ENCODE peak calls at places on chromosomes 5 and 9, in four cellular contexts. T, O, H and Q are unnamed samples.

GRCh38 chr9:107750741-107751521 is 261.4 kb upstream of the KLF4 start:
- DNase-seq in T (peak), O (no peak), H (no peak), Q (no peak)

GRCh38 chr9:74642376-74642775 is 145.2 kb downstream of the RORB start:
- DNase-seq in T (no peak), O (no peak), H (no peak), Q (no peak)

GRCh38 chr5:134073404-134073803 is 41.1 kb upstream of the TCF7 start:
- DNase-seq in T (no peak), O (no peak), H (no peak), Q (no peak)

GRCh38 chr5:149605354-149605997 is 24.2 kb downstream of the ARHGEF37 start:
- DNase-seq in T (no peak), O (no peak), H (no peak), Q (no peak)

GRCh38 chr9:91407580-91408275 is 15.9 kb downstream of the NFIL3 start:
- DNase-seq in T (no peak), O (no peak), H (no peak), Q (no peak)

GRCh38 chr5:55914141-55914413 is 62.9 kb downstream of the IL31RA start:
- DNase-seq in T (no peak), O (no peak), H (no peak), Q (no peak)

GRCh38 chr5:113213551-113213971 is 221.2 kb downstream of the TSSK1B start:
- DNase-seq in T (no peak), O (no peak), H (no peak), Q (no peak)

GRCh38 chr5:134944630-134945029 is 23.1 kb upstream of the CATSPER3 start:
- DNase-seq in T (no peak), O (no peak), H (no peak), Q (no peak)

GRCh38 chr5:76641514-76642120 is 18.4 kb upstream of the F2RL2 start:
- DNase-seq in T (peak), O (peak), H (peak), Q (peak)

GRCh38 chr9:98280574-98280973 is 25.1 kb upstream of the TBC1D2 start:
- DNase-seq in T (no peak), O (no peak), H (no peak), Q (no peak)

GRCh38 chr9:137156567-137157375 is 13.1 kb downstream of the LRRC26 start:
- DNase-seq in T (no peak), O (peak), H (no peak), Q (peak)

DNA sequence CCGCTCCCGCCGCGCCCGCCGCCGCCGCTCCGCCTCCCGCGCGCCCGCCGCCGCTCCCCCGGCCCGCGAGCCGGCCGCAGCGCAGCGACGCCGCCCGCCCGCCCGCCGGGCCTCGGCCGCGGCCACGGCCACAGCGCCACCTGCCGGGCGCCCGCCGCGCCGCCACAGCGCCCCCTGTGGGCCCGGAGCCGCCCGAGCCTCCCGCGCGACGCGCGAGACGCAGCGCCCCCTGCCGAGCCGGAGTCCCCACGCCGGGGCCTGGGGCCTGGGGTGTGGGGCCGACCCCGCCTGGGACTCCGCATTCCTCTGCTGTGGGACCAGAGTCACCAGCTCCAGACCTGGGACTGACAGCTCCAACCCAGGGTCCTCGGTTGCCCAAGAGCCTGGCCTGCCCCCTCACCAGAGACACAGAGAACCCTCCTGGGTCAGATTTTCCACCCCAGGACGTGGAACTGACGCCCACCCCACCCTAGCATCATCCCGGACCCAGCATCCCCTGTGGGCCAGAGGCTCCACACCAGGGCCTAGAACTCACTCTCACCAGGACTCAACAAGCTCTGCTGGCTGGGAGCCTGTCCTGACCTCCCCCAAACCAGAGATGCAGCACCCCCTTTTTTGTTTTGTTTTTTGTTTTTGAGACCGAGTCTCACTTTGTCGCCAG is at the start of gene RAPGEF1:
- DNase-seq in T (no peak), O (peak), H (no peak), Q (peak)
- TF ChIP-seq CREM in T (no peak), O (peak), H (no peak), Q (no peak)

GRCh38 chr5:3099526-3099925 is 348.0 kb upstream of the IRX2 start:
- DNase-seq in T (no peak), O (no peak), H (no peak), Q (no peak)

GRCh38 chr5:3099954-3100353 is 348.5 kb upstream of the IRX2 start:
- DNase-seq in T (no peak), O (no peak), H (no peak), Q (no peak)

GRCh38 chr5:3101561-3101960 is 350.1 kb upstream of the IRX2 start:
- DNase-seq in T (no peak), O (no peak), H (no peak), Q (peak)

GRCh38 chr5:3100921-3101551 is 349.6 kb upstream of the IRX2 start:
- DNase-seq in T (no peak), O (no peak), H (no peak), Q (peak)

DNA sequence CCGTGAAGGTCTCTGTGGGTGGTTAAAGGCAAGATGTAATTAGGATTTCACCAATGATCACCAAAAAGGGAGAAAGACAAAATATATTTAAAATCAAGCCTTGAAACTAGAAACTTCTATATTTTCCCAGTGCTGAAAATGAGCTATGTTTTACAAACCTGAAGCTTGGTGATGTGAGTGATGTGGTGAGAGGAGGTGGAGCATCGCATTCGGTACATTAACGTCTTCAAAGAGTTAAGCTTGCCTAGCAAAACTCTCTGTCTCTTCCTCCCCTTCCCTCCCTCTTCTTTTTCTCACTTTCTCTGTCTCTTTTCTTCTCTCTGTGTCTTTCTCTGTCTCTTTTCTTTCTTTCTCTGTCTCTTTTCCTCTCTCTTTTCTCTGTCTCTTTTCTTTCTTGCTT is 347.3 kb upstream of the IRX2 start:
- DNase-seq in T (no peak), O (no peak), H (no peak), Q (no peak)
- TF ChIP-seq CREM in T (no peak), O (no peak), H (no peak), Q (no peak)

GRCh38 chr5:92472981-92473566 is 1090.0 kb upstream of the ARRDC3 start:
- DNase-seq in T (no peak), O (no peak), H (no peak), Q (no peak)
- TF ChIP-seq CREM in T (no peak), O (no peak), H (no peak), Q (no peak)

GRCh38 chr5:10577371-10578291 is 13.8 kb downstream of the ANKRD33B start:
- DNase-seq in T (no peak), O (peak), H (no peak), Q (no peak)
- TF ChIP-seq CREM in T (no peak), O (no peak), H (peak), Q (no peak)

GRCh38 chr9:7105095-7105494 is 347.3 kb downstream of the KDM4C start:
- DNase-seq in T (no peak), O (no peak), H (no peak), Q (no peak)

GRCh38 chr9:7097785-7098420 is 340.1 kb downstream of the KDM4C start:
- DNase-seq in T (no peak), O (no peak), H (no peak), Q (no peak)

GRCh38 chr9:7104625-7105024 is 346.9 kb downstream of the KDM4C start:
- DNase-seq in T (no peak), O (no peak), H (no peak), Q (no peak)

GRCh38 chr9:7108956-7109355 is 351.2 kb downstream of the KDM4C start:
- DNase-seq in T (no peak), O (no peak), H (no peak), Q (no peak)

GRCh38 chr9:7103382-7104170 is 345.8 kb downstream of the KDM4C start:
- DNase-seq in T (no peak), O (no peak), H (no peak), Q (no peak)
- TF ChIP-seq CREM in T (no peak), O (no peak), H (no peak), Q (no peak)

GRCh38 chr9:86601697-86602096 is 247.5 kb upstream of the TUT7 start:
- DNase-seq in T (no peak), O (no peak), H (no peak), Q (no peak)
- TF ChIP-seq CREM in T (no peak), O (no peak), H (no peak), Q (no peak)

DNA sequence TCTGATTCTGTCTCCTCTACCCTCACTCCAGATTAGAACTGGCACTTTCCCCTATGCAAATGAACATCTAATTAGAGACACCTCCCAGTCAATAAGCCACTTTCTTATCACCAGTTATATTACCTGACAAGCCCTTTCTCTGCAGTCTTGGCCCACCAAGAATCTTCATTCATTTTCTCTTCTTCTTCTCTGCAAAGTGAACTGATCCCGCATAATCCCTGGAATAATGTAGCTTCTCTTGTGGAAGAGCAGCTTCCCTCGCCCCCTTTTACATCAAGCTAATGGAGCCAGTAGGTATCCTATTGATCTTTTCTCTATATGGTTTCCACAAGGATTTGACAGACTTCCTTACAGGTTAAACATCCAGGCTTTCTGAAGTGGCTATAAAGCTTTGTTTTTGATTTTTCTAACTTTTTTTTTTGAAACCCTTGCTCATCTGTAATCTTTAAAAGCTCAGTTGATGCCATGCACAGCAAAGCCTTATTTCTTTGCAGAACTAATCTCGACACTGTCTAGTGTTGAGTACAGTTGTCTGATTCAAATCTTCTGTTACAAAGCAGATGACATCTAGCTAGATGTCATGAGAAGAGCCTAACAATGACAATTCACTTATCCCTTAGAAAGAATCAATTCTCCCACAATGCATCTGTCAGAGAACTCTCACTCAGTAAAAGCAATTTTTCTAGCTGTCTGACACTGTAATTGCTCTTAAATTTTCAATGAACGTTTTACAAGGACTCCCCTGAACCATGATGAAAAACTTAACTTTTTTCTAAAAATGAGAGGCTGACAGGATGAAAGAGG is 281.4 kb downstream of the ISL1 start:
- DNase-seq in T (no peak), O (no peak), H (no peak), Q (no peak)
- TF ChIP-seq CREM in T (no peak), O (no peak), H (no peak), Q (no peak)

GRCh38 chr5:19369048-19369447 is 619.0 kb downstream of the CDH18 start:
- DNase-seq in T (no peak), O (no peak), H (no peak), Q (no peak)
- TF ChIP-seq CREM in T (no peak), O (no peak), H (no peak), Q (no peak)

GRCh38 chr5:73963021-73963420 is 337.0 kb downstream of the ARHGEF28 start:
- DNase-seq in T (no peak), O (no peak), H (no peak), Q (no peak)
- TF ChIP-seq CREM in T (no peak), O (no peak), H (no peak), Q (no peak)